ENCODE peak calls at places on chromosome 21, in five cellular contexts. P is NCI-H1092 treated with DMSO at 0.1 percent for 48 hours; O is T-helper 22 cell; T is stimulated activated CD8-positive, alpha-beta memory T cell treated with anti-CD3 and anti-CD28 coated beads, Interleukin-2, amount 100 ng/mL, for 48 hours; H is T-helper 17 cell. N is an unnamed sample.
A peak's percentile ranks its signal among the peaks of the same experiment; 100 is the strongest.

GRCh38 chr21:46154955-46155513 is 345 bp downstream of the FTCD start:
- DNase-seq in H (no peak), T (no peak), P (no peak), O (no peak), N (no peak)

GRCh38 chr21:33078907-33079582 is 9.1 kb downstream of the OLIG1 start:
- DNase-seq in P (no peak), H (no peak), T (peak; percentile 19), O (no peak), N (peak; percentile 84)

GRCh38 chr21:45505416-45506021 is 36.7 kb downstream of the SLC19A1 start:
- DNase-seq in T (no peak), H (no peak), O (no peak), P (no peak), N (no peak)

GRCh38 chr21:19810779-19811178 is 1187.4 kb upstream of the NCAM2 start:
- DNase-seq in P (no peak), T (no peak), H (no peak), O (no peak), N (no peak)

GRCh38 chr21:16742116-16742515 is 770.7 kb upstream of the CXADR start:
- DNase-seq in P (no peak), T (no peak), H (no peak), O (no peak), N (no peak)

GRCh38 chr21:37546949-37547614 is 180.5 kb downstream of the DYRK1A start:
- DNase-seq in P (no peak), T (no peak), H (no peak), O (no peak), N (peak; percentile 82)

GRCh38 chr21:35475768-35476167 is 426.7 kb upstream of the RUNX1 start:
- DNase-seq in P (no peak), H (no peak), T (no peak), O (no peak), N (no peak)

GRCh38 chr21:37264808-37265207 is 2.3 kb downstream of the VPS26C start:
- DNase-seq in H (no peak), T (no peak), O (no peak), P (no peak), N (no peak)

GRCh38 chr21:10273196-10273595 is 248.2 kb upstream of the TPTE start:
- DNase-seq in P (no peak), H (no peak), T (no peak), O (no peak), N (peak; percentile 4)

GRCh38 chr21:28442624-28443023 is 550.1 kb downstream of the LTN1 start:
- DNase-seq in H (no peak), O (no peak), P (no peak), T (no peak), N (no peak)

GRCh38 chr21:29481641-29482040 is 182.9 kb downstream of the BACH1 start:
- DNase-seq in T (no peak), P (no peak), O (no peak), H (no peak), N (no peak)

N was measured in RCC 7860.